ENCODE peak calls at places on chromosomes 5 and 9, in eight cellular contexts. One of them, this sample, is unnamed.

GRCh38 chr9:120435066-120435465 is 144.9 kb downstream of the CDK5RAP2 start:
- DNase-seq in nephron progenitor cell: no peak
- DNase-seq in ELR: peak
- DNase-seq in AG09309: no peak
- DNase-seq in CD4-positive, alpha-beta T cell: no peak
- DNase-seq in heart right ventricle: no peak
- DNase-seq in effector CD8-positive, alpha-beta T cell: no peak
- DNase-seq in H9: no peak
- DNase-seq in this sample: no peak

GRCh38 chr5:130836729-130837660 is 328.1 kb downstream of the HINT1 start:
- DNase-seq in nephron progenitor cell: no peak
- DNase-seq in ELR: peak
- DNase-seq in AG09309: no peak
- DNase-seq in CD4-positive, alpha-beta T cell: no peak
- DNase-seq in heart right ventricle: no peak
- DNase-seq in effector CD8-positive, alpha-beta T cell: no peak
- DNase-seq in H9: no peak
- DNase-seq in this sample: no peak

GRCh38 chr5:178111925-178112324 is 1.4 kb upstream of the N4BP3 start:
- DNase-seq in nephron progenitor cell: no peak
- DNase-seq in ELR: no peak
- DNase-seq in AG09309: peak
- DNase-seq in CD4-positive, alpha-beta T cell: no peak
- DNase-seq in heart right ventricle: no peak
- DNase-seq in effector CD8-positive, alpha-beta T cell: no peak
- DNase-seq in H9: no peak
- DNase-seq in this sample: no peak

GRCh38 chr5:657570-657969 is 35.6 kb downstream of the TPPP start:
- DNase-seq in nephron progenitor cell: no peak
- DNase-seq in ELR: peak
- DNase-seq in AG09309: peak
- DNase-seq in CD4-positive, alpha-beta T cell: no peak
- DNase-seq in heart right ventricle: no peak
- DNase-seq in effector CD8-positive, alpha-beta T cell: no peak
- DNase-seq in H9: no peak
- DNase-seq in this sample: no peak

GRCh38 chr5:66829826-66830225 is 233.6 kb downstream of the MAST4 start:
- DNase-seq in nephron progenitor cell: no peak
- DNase-seq in ELR: peak
- DNase-seq in AG09309: no peak
- DNase-seq in CD4-positive, alpha-beta T cell: no peak
- DNase-seq in heart right ventricle: no peak
- DNase-seq in effector CD8-positive, alpha-beta T cell: no peak
- DNase-seq in H9: no peak
- DNase-seq in this sample: no peak

GRCh38 chr5:123344819-123345426 is 78.3 kb downstream of the CEP120 start:
- DNase-seq in nephron progenitor cell: peak
- DNase-seq in ELR: peak
- DNase-seq in AG09309: peak
- DNase-seq in CD4-positive, alpha-beta T cell: no peak
- DNase-seq in heart right ventricle: peak
- DNase-seq in effector CD8-positive, alpha-beta T cell: no peak
- DNase-seq in H9: no peak
- DNase-seq in this sample: peak

GRCh38 chr5:167378894-167379723 is 912.3 kb upstream of the WWC1 start:
- DNase-seq in nephron progenitor cell: no peak
- DNase-seq in ELR: no peak
- DNase-seq in AG09309: no peak
- DNase-seq in CD4-positive, alpha-beta T cell: no peak
- DNase-seq in heart right ventricle: no peak
- DNase-seq in effector CD8-positive, alpha-beta T cell: no peak
- DNase-seq in H9: no peak
- DNase-seq in this sample: peak

GRCh38 chr5:179623906-179624741 is 653 bp upstream of the HNRNPH1 start:
- DNase-seq in nephron progenitor cell: no peak
- DNase-seq in ELR: peak
- DNase-seq in AG09309: peak
- DNase-seq in CD4-positive, alpha-beta T cell: peak
- DNase-seq in heart right ventricle: no peak
- DNase-seq in effector CD8-positive, alpha-beta T cell: no peak
- DNase-seq in H9: no peak
- DNase-seq in this sample: peak

GRCh38 chr9:106980551-106981101 is 117.7 kb downstream of the ZNF462 start:
- DNase-seq in nephron progenitor cell: no peak
- DNase-seq in ELR: peak
- DNase-seq in AG09309: no peak
- DNase-seq in CD4-positive, alpha-beta T cell: no peak
- DNase-seq in heart right ventricle: no peak
- DNase-seq in effector CD8-positive, alpha-beta T cell: no peak
- DNase-seq in H9: no peak
- DNase-seq in this sample: no peak

GRCh38 chr5:132134384-132134783 is 60.8 kb downstream of the CSF2 start:
- DNase-seq in nephron progenitor cell: no peak
- DNase-seq in ELR: peak
- DNase-seq in AG09309: no peak
- DNase-seq in CD4-positive, alpha-beta T cell: no peak
- DNase-seq in heart right ventricle: no peak
- DNase-seq in effector CD8-positive, alpha-beta T cell: no peak
- DNase-seq in H9: no peak
- DNase-seq in this sample: no peak

GRCh38 chr5:34564706-34565235 is 91.4 kb upstream of the RAI14 start:
- DNase-seq in nephron progenitor cell: no peak
- DNase-seq in ELR: peak
- DNase-seq in AG09309: no peak
- DNase-seq in CD4-positive, alpha-beta T cell: no peak
- DNase-seq in heart right ventricle: peak
- DNase-seq in effector CD8-positive, alpha-beta T cell: no peak
- DNase-seq in H9: no peak
- DNase-seq in this sample: no peak

GRCh38 chr5:83270311-83270710 is 193.0 kb downstream of the XRCC4 start:
- DNase-seq in nephron progenitor cell: no peak
- DNase-seq in ELR: no peak
- DNase-seq in AG09309: no peak
- DNase-seq in CD4-positive, alpha-beta T cell: no peak
- DNase-seq in heart right ventricle: no peak
- DNase-seq in effector CD8-positive, alpha-beta T cell: no peak
- DNase-seq in H9: no peak
- DNase-seq in this sample: peak

This sample was measured in left kidney.